ENCODE peak calls at places on chromosomes 12 and 14, in four cellular contexts. R is SK-N-SH, N is HepG2, H is H1. K is an unnamed sample.

GRCh38 chr14:73339846-73340565 is 102.7 kb downstream of the PAPLN start:
- DNase-seq in N (no peak), R (no peak), H (no peak), K (no peak)

GRCh38 chr12:80353254-80353653 is 90.8 kb upstream of the PTPRQ start:
- DNase-seq in N (peak; percentile 83), R (no peak), H (no peak), K (no peak)

GRCh38 chr12:65518771-65519170 is 240.3 kb downstream of the MSRB3 start:
- DNase-seq in H (no peak), R (no peak), N (no peak), K (no peak)

GRCh38 chr14:47539065-47539464 is 136.3 kb downstream of the MDGA2 start:
- DNase-seq in N (peak; percentile 10), H (peak; percentile 53), R (no peak), K (no peak)

GRCh38 chr12:121843236-121843982 is 15.2 kb downstream of the HPD start:
- DNase-seq in H (no peak), N (no peak), R (no peak), K (no peak)

GRCh38 chr12:63354919-63355318 is 203.9 kb upstream of the AVPR1A start:
- DNase-seq in H (no peak), N (no peak), R (no peak), K (no peak)

GRCh38 chr14:26598081-26598671 is 343 bp upstream of the NOVA1 start:
- DNase-seq in H (peak; percentile 96), N (peak; percentile 77), R (peak; percentile 87), K (no peak)

GRCh38 chr12:61302282-61302681 is 957.9 kb upstream of the USP15 start:
- DNase-seq in H (no peak), N (no peak), R (no peak), K (no peak)

GRCh38 chr14:58118097-58118496 is 33.9 kb downstream of the ARMH4 start:
- DNase-seq in N (no peak), R (no peak), H (no peak), K (no peak)

GRCh38 chr14:58121530-58122186 is 30.4 kb downstream of the ARMH4 start:
- DNase-seq in N (no peak), H (no peak), R (no peak), K (no peak)
- TF ChIP-seq TCF12 in N (no peak), H (no peak), R (no peak), K (no peak)

GRCh38 chr12:5259523-5259922 is 172.4 kb upstream of the NTF3 start:
- DNase-seq in R (no peak), N (no peak), H (no peak), K (no peak)

GRCh38 chr12:5257763-5258475 is 174.0 kb upstream of the NTF3 start:
- DNase-seq in N (no peak), R (no peak), H (no peak), K (no peak)

GRCh38 chr12:5258498-5258897 is 173.4 kb upstream of the NTF3 start:
- DNase-seq in H (no peak), R (no peak), N (no peak), K (no peak)

GRCh38 chr12:5260086-5260485 is 171.8 kb upstream of the NTF3 start:
- DNase-seq in N (no peak), H (no peak), R (no peak), K (no peak)

DNA sequence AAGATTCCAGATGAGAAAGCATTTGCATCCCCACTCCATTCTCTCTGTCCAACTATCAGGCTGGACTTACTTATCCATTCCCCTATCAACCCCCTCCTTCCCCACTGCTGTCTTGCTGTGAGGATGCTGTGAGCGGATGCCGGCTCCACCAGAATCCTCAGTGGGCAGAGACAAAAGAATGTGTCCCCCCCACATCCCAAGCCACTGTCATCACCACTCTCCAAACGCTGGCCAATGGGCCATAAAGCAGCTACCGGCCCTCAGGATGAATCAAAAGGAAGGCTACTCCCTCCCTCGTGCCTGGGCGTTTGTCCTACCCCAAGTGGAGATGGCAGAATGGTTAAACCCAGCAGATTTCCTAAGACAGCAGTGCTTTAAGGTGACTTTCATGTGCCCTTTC is 172.9 kb upstream of the NTF3 start:
- DNase-seq in H (no peak), R (no peak), N (no peak), K (no peak)
- TF ChIP-seq TAF1 in H (no peak), R (no peak), N (no peak), K (no peak)

GRCh38 chr14:54567224-54567633 is 301 bp downstream of the SAMD4A start:
- DNase-seq in H (peak; percentile 74), N (no peak), R (peak; percentile 76), K (no peak)
- TF ChIP-seq TCF12 in H (no peak), N (no peak), R (no peak), K (no peak)

DNA sequence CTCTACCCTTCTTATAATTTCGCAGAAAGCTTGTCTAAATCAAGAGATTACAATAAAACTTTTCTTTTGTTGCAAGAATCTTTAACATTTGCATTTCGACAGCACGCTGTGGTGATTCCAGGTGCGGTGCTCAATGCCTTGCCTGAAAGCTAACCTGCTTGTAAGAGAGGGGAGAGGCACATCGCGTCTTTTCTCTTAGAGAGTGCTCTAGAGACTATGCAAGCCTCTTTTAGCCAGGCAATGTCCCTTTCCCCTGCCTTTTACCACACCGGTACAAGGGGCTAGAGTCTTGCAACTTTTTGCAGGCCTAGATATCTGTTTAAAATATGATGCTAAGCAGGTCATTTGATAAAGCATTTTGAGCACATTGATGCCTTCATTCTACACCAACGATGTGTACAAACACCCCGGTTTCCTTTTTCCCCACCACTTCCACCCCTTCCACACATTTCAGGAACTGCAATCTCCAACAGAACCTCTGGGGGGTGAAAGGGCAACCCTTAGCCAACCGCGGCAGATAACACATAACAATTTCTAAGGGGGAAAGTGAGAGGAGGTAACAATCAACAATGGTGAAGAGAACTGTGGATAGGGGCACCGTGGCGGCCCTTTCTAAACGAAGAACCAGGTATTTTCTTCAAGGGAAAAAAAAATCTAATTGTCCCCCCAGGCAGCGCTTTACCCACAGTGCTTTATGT is 1.3 kb downstream of the KITLG start:
- DNase-seq in N (peak; percentile 37), H (peak; percentile 57), R (peak; percentile 72), K (no peak)
- TF ChIP-seq TAF1 in N (no peak), H (no peak), R (no peak), K (no peak)

GRCh38 chr14:76163668-76164363 is 12.1 kb downstream of the GPATCH2L start:
- DNase-seq in N (no peak), H (no peak), R (no peak), K (no peak)

GRCh38 chr14:76169776-76170175 is 18.1 kb downstream of the GPATCH2L start:
- DNase-seq in N (no peak), R (no peak), H (no peak), K (no peak)

GRCh38 chr14:76168531-76168930 is 16.8 kb downstream of the GPATCH2L start:
- DNase-seq in N (no peak), H (no peak), R (no peak), K (no peak)
- TF ChIP-seq TCF12 in N (no peak), H (no peak), R (no peak), K (no peak)

DNA sequence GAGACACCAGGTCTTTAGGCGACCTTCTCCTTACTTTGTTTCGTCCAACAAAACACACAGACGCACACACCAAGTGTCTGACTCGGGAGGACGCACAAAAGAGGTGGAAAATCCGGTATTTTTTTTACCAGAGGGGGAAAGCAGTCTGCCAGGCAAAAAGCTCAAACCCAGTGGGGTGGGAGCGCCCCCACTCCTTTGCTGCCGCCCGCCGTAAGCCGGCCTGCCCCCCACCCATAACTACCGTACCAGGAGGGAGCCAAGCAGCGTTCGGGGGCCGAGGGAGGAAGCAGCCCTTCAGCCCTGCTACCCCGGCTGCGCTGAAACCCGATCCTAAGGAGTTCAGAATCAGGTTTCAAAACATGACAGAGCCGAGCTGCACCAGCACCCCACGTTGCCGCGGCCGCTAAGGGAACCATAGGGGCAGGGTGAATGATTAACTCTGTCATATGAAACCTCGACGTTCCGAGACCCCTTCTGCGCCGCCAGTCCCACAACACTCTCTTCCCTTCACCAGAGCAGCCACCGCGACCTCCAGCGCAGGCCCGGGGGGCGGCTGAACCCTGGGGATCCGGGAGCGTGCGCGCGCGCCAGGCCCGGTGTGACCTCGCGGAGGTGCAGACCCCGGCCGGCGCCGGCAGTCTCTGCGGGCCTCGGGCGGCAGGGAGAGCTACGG is 1.9 kb downstream of the SIX4 start:
- DNase-seq in R (peak; percentile 58), N (peak; percentile 89), H (peak; percentile 82), K (no peak)
- TF ChIP-seq TAF1 in R (peak; percentile 9), N (peak; percentile 87), H (no peak), K (no peak)

GRCh38 chr12:22272596-22272995 is 61.9 kb downstream of the ST8SIA1 start:
- DNase-seq in N (no peak), R (no peak), H (no peak), K (no peak)
- TF ChIP-seq TCF12 in N (no peak), R (no peak), H (no peak), K (no peak)

DNA sequence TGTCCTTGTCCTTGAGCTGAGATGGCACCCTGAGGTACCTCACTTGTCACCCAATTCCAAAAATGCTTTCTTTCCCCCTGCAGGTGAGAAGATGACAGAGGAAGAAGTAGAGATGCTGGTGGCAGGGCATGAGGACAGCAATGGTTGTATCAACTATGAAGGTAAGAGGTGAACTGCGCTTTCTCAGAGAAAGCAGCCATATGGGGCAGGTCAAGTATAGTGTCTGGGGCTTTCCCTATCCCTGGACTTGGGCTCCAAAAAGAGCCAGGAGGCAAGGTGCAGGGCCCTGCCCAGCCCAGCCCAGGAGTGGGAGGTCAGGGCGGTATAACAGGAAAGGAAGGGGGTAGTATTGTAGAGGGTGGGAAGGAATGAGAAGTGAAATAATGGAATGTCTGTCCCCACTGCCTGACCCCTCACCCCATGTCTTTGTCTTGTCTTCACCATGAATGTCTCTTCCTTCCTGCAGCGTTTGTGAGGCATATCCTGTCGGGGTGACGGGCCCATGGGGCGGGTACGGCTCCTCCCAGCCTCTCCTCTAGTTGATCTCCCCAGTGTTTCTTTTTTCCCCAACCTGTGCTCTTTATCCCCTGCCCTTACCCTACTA is 2.1 kb downstream of the MYL6 start:
- DNase-seq in H (no peak), N (no peak), R (no peak), K (no peak)
- TF ChIP-seq TAF1 in H (no peak), N (no peak), R (no peak), K (no peak)

DNA sequence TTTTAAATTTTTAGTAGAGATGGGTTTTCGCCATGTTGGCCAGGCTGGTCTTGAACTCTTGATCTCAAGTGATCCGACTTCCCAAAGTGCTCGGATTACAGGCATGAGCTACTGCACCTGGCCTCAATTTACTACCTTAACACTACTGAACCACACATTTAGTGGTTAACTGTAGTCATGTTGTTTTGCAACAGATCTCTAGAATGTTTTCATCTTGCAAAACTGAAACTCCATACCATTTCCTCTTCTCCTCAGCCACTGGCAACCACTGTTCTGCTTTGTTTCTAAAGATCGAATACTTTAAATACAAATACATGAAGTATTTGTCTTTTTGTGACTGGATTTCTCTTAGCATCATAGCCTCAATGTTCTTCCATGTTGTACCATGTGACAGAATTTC is 15.4 kb upstream of the SMCO2 start:
- DNase-seq in H (no peak), N (no peak), R (no peak), K (no peak)
- TF ChIP-seq TCF12 in H (no peak), N (no peak), R (no peak), K (no peak)